ENCODE peak calls at places on chromosomes 5 and 9, in four cellular contexts. O is GM12878, T is A549, M is HepG2. I is an unnamed sample.

GRCh38 chr9:108094676-108094993 is 605.1 kb upstream of the KLF4 start:
- DNase-seq in M (no peak), O (no peak), T (no peak), I (no peak)

GRCh38 chr5:112671687-112672086 is 66.0 kb upstream of the APC start:
- DNase-seq in M (no peak), O (no peak), T (no peak), I (no peak)

GRCh38 chr9:130390371-130390770 is 54.4 kb upstream of the ASS1 start:
- DNase-seq in M (no peak), T (no peak), O (no peak), I (no peak)

GRCh38 chr9:106921341-106921899 is 58.5 kb downstream of the ZNF462 start:
- DNase-seq in O (no peak), T (no peak), M (peak; percentile 8), I (peak; percentile 67)

GRCh38 chr5:153404747-153405146 is 85.7 kb upstream of the GRIA1 start:
- DNase-seq in T (no peak), O (no peak), M (no peak), I (no peak)

GRCh38 chr5:177103523-177104253 is 17.0 kb downstream of the FGFR4 start:
- DNase-seq in M (no peak), T (no peak), O (no peak), I (no peak)

GRCh38 chr9:676780-677458 is 164.6 kb upstream of the DMRT1 start:
- DNase-seq in O (no peak), T (no peak), M (peak; percentile 86), I (no peak)

GRCh38 chr5:149837680-149838269 is 106.8 kb downstream of the PDE6A start:
- DNase-seq in T (peak; percentile 80), O (no peak), M (peak; percentile 54), I (peak; percentile 88)

GRCh38 chr5:167916261-167916660 is 375.2 kb upstream of the WWC1 start:
- DNase-seq in T (no peak), O (no peak), M (no peak), I (no peak)

GRCh38 chr5:148474025-148474511 is 90.3 kb downstream of the FBXO38 start:
- DNase-seq in O (no peak), M (no peak), T (no peak), I (no peak)

GRCh38 chr9:29449294-29449693 is 1876.0 kb upstream of the C9orf72 start:
- DNase-seq in M (no peak), T (no peak), O (no peak), I (no peak)

GRCh38 chr5:176844706-176845391 is 34.5 kb downstream of the UNC5A start:
- DNase-seq in M (no peak), O (no peak), T (no peak), I (peak; percentile 89)

GRCh38 chr5:142063878-142064331 is 44.7 kb upstream of the NDFIP1 start:
- DNase-seq in O (no peak), T (no peak), M (peak; percentile 44), I (peak; percentile 82)

GRCh38 chr9:32820322-32820721 is 37.0 kb downstream of the TMEM215 start:
- DNase-seq in O (no peak), T (no peak), M (no peak), I (no peak)

GRCh38 chr9:109063765-109064164 is 50.5 kb upstream of the CTNNAL1 start:
- DNase-seq in M (no peak), O (no peak), T (no peak), I (no peak)

GRCh38 chr9:124110307-124110915 is 98.8 kb downstream of the LHX2 start:
- DNase-seq in M (peak; percentile 33), O (no peak), T (peak; percentile 51), I (no peak)

GRCh38 chr9:19102181-19102630 is 498 bp downstream of the HAUS6 start:
- DNase-seq in T (no peak), M (peak; percentile 62), O (no peak), I (peak; percentile 60)

GRCh38 chr5:105952875-105953274 is 1717.9 kb downstream of the EFNA5 start:
- DNase-seq in M (no peak), O (no peak), T (no peak), I (peak; percentile 3)

GRCh38 chr9:132878695-132879064 is at the start of gene SPACA9:
- DNase-seq in O (no peak), M (no peak), T (peak; percentile 63), I (peak; percentile 89)

GRCh38 chr5:120749737-120750136 is 285.6 kb downstream of the PRR16 start:
- DNase-seq in M (no peak), T (no peak), O (no peak), I (no peak)

GRCh38 chr9:130433168-130433946 is 11.4 kb upstream of the ASS1 start:
- DNase-seq in M (no peak), O (no peak), T (peak; percentile 68), I (peak; percentile 92)

GRCh38 chr5:126119894-126120442 is 303.2 kb upstream of the GRAMD2B start:
- DNase-seq in M (no peak), O (no peak), T (no peak), I (no peak)

GRCh38 chr9:123470121-123470851 is 114.3 kb downstream of the CRB2 start:
- DNase-seq in M (peak; percentile 95), O (no peak), T (no peak), I (no peak)

GRCh38 chr5:109922396-109922995 is 232.8 kb downstream of the MAN2A1 start:
- DNase-seq in M (no peak), O (no peak), T (no peak), I (no peak)

GRCh38 chr5:14025566-14026276 is 81.2 kb upstream of the DNAH5 start:
- DNase-seq in M (no peak), O (no peak), T (no peak), I (no peak)

GRCh38 chr5:14032944-14033343 is 88.5 kb upstream of the DNAH5 start:
- DNase-seq in M (no peak), O (no peak), T (peak; percentile 41), I (no peak)

GRCh38 chr5:14034991-14035390 is 90.5 kb upstream of the DNAH5 start:
- DNase-seq in M (no peak), O (no peak), T (no peak), I (no peak)

GRCh38 chr5:14028188-14028587 is 83.7 kb upstream of the DNAH5 start:
- DNase-seq in T (no peak), O (no peak), M (no peak), I (no peak)

DNA sequence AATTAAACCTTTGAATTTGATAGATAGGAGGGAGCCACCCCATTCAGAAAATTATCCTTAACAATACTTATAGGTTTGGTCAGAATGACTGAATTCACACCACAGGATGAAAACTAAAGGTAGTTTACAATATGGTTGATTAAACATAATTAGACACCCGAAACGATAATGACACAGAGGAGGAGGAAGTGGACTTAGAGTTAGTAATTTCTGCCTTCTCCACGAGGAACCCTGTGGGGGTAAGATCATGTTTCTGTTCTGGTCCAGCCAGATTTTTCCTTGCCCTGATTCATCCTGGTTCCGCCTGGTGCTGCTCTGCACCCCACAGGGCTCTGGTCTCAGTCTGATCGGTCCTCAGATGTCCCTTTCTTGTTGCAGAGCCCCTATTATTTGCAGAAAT is 84.7 kb upstream of the DNAH5 start:
- DNase-seq in T (no peak), O (no peak), M (no peak), I (no peak)
- TF ChIP-seq PBX3 in T (no peak), O (no peak), M (no peak), I (no peak)

DNA sequence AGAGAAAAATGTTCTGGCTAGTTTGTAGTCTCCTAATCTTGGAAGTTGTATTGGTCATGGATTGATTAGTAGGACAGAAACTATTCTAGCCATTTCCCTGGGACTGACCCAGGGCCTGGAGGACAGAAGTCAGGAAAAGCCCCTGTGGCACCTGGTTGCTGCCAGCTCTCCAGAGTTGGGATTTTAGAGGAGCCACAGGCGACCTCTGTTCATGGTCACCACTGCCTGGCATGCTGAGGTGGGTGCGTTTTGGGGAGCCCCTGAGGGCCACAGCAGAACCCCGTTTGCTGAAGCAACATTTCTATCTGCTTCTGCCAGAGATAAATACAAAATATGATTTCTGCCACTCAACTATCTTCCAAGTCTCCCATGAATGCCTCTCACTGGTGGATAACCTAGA is 7.6 kb upstream of the MAPK9 start:
- DNase-seq in M (no peak), O (no peak), T (no peak), I (no peak)
- H3K27ac ChIP-seq in M (no peak overlapping the region), O (no peak overlapping the region), T (no peak overlapping the region), I (no peak overlapping the region)

DNA sequence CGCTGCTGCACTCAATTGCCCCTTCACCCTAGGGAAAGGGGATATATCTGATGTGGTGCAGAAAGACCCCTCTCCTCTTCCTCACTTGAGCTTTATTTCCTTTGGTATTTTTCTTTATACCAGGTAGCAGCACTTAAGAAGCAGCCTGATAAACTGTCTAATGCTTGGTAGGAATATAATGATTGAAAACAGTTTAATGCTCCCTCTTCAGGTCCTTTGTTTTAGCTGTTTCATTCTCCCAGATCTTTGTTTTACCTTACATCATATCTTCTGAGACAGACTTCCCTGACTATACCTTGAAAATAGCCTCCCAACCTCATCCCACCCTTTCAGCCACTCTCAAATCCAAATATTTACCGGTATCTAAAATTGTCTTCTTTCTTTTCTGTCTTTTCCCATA is 87.9 kb downstream of the NUDT12 start:
- DNase-seq in O (no peak), T (no peak), M (no peak), I (no peak)
- TF ChIP-seq PBX3 in O (no peak), T (no peak), M (no peak), I (no peak)

DNA sequence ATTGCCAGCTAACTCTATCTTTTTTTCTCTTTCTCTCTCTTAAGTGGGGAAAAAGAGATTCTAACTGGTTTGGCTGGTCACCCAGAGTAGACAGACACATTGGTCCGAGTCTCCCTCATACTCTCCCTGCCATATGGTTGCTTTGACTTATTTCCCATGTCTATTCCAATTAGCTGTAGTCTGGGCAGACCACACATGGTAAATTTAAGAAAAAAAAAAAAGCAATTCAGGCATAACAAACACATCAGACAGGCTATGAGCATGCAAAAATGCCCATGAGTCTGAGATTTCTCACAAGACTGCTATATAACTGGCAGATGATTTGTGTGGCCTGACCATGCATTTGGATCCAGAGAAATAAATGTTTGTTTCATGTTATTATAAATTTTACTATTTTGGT is 110.2 kb upstream of the FGF10 start:
- DNase-seq in O (no peak), T (no peak), M (no peak), I (no peak)
- H3K27ac ChIP-seq in O (no peak overlapping the region), T (no peak overlapping the region), M (no peak overlapping the region), I (no peak overlapping the region)

GRCh38 chr5:6700074-6700685 is 13.1 kb upstream of the TENT4A start:
- DNase-seq in O (no peak), T (no peak), M (no peak), I (no peak)
- TF ChIP-seq PBX3 in O (no peak), T (no peak), M (no peak), I (no peak)

DNA sequence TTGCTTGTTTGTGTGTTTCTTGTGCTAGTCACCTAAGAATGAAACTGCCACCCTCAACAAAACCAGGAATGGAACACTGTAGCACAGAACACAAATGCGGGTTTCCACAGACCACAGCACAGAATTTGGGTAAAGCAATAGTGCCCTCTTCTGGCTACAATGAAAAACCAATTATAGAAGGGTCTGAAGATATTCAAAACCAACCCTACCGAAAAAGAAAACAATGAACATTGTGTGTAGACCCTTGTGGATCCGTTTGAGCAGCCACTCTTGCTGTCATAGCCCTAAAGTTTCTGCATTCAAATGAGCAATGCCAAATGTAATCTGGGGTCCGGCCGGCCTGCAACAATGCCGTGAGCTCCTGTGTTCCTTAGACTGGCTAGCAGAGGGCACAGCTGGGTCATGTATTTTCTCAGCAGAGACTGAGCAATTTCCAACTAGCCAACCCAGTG is 8.3 kb upstream of the ENC1 start:
- DNase-seq in O (no peak), T (peak; percentile 65), M (peak; percentile 62), I (peak; percentile 69)
- H3K27ac ChIP-seq in O (no peak overlapping the region), T (no peak overlapping the region), M (no peak overlapping the region), I (no peak overlapping the region)

GRCh38 chr5:136137497-136138220 is 5.0 kb downstream of the SMAD5 start:
- DNase-seq in M (no peak), O (no peak), T (no peak), I (no peak)
- TF ChIP-seq PBX3 in M (no peak), O (no peak), T (no peak), I (no peak)

I was measured in SK-N-SH.